ENCODE peak calls at places on chromosomes 3 and 15, in eight cellular contexts. C is MM.1S, P is OCI-LY7, J is transverse colon, A is testis, H is tibial artery, M is esophagus squamous epithelium, G is adipocyte. T is an unnamed sample.
A peak's percentile ranks its signal among the peaks of the same experiment; 100 is the strongest.

GRCh38 chr3:150479370-150479769 is 66.9 kb downstream of the SERP1 start:
- DNase-seq in C (no peak), P (no peak), J (no peak), A (no peak), H (no peak), M (no peak), G (no peak), T (no peak)

GRCh38 chr15:99706557-99707303 is 26.5 kb downstream of the LYSMD4 start:
- DNase-seq in C (no peak), P (no peak), J (no peak), A (no peak), H (no peak), M (no peak), G (peak; percentile 9), T (no peak)

GRCh38 chr3:68206524-68207117 is 552.2 kb upstream of the SUCLG2 start:
- DNase-seq in C (no peak), P (peak; percentile 26), J (no peak), A (peak; percentile 18), H (no peak), M (no peak), G (no peak), T (no peak)

GRCh38 chr3:71779674-71780377 is 5.1 kb downstream of the PROK2 start:
- DNase-seq in C (no peak), P (no peak), J (no peak), A (no peak), H (no peak), M (no peak), G (no peak), T (no peak)

GRCh38 chr3:71006810-71007785 is 576.4 kb downstream of the FOXP1 start:
- DNase-seq in C (peak; percentile 74), P (peak; percentile 74), J (no peak), A (no peak), H (no peak), M (no peak), G (peak; percentile 58), T (no peak)

GRCh38 chr15:73989001-73989798 is 2.9 kb downstream of the STOML1 start:
- DNase-seq in C (no peak), P (no peak), J (no peak), A (no peak), H (no peak), M (no peak), G (peak; percentile 83), T (peak; percentile 40)

GRCh38 chr3:183218826-183219225 is 34.2 kb upstream of the B3GNT5 start:
- DNase-seq in C (no peak), P (no peak), J (no peak), A (no peak), H (no peak), M (no peak), G (no peak), T (no peak)

GRCh38 chr3:183210862-183211341 is 42.2 kb upstream of the B3GNT5 start:
- DNase-seq in C (no peak), P (no peak), J (no peak), A (no peak), H (no peak), M (no peak), G (no peak), T (no peak)

GRCh38 chr3:128319741-128320141 is 146.9 kb downstream of the DNAJB8 start:
- DNase-seq in C (no peak), P (no peak), J (no peak), A (peak; percentile 5), H (no peak), M (no peak), G (no peak), T (no peak)

GRCh38 chr3:188946837-188947236 is 224.9 kb upstream of the TPRG1 start:
- DNase-seq in C (no peak), P (no peak), J (no peak), A (no peak), H (no peak), M (no peak), G (no peak), T (no peak)

GRCh38 chr3:99509224-99509623 is 129.2 kb upstream of the COL8A1 start:
- DNase-seq in C (no peak), P (no peak), J (no peak), A (peak; percentile 46), H (no peak), M (no peak), G (peak; percentile 75), T (peak; percentile 74)

GRCh38 chr3:61158152-61158551 is 93.1 kb downstream of the FHIT start:
- DNase-seq in C (no peak), P (no peak), J (no peak), A (no peak), H (no peak), M (no peak), G (no peak), T (no peak)

GRCh38 chr3:169772951-169773816 is at the start of gene MYNN:
- DNase-seq in C (peak; percentile 95), P (peak; percentile 93), J (peak; percentile 95), A (peak; percentile 96), H (peak; percentile 92), M (peak; percentile 73), G (peak; percentile 96), T (peak; percentile 92)

GRCh38 chr3:169772530-169772950 is 656 bp upstream of the MYNN start:
- DNase-seq in C (peak; percentile 87), P (peak; percentile 82), J (peak; percentile 78), A (peak; percentile 81), H (peak; percentile 65), M (no peak), G (peak; percentile 84), T (peak; percentile 72)

GRCh38 chr3:169765281-169765624 is 393 bp upstream of the TERC start:
- DNase-seq in C (no peak), P (no peak), J (no peak), A (no peak), H (no peak), M (no peak), G (no peak), T (no peak)

GRCh38 chr3:169771651-169772529 is 1.3 kb upstream of the MYNN start:
- DNase-seq in C (peak; percentile 92), P (peak; percentile 85), J (peak; percentile 48), A (peak; percentile 52), H (peak; percentile 47), M (no peak), G (peak; percentile 88), T (peak; percentile 59)

DNA sequence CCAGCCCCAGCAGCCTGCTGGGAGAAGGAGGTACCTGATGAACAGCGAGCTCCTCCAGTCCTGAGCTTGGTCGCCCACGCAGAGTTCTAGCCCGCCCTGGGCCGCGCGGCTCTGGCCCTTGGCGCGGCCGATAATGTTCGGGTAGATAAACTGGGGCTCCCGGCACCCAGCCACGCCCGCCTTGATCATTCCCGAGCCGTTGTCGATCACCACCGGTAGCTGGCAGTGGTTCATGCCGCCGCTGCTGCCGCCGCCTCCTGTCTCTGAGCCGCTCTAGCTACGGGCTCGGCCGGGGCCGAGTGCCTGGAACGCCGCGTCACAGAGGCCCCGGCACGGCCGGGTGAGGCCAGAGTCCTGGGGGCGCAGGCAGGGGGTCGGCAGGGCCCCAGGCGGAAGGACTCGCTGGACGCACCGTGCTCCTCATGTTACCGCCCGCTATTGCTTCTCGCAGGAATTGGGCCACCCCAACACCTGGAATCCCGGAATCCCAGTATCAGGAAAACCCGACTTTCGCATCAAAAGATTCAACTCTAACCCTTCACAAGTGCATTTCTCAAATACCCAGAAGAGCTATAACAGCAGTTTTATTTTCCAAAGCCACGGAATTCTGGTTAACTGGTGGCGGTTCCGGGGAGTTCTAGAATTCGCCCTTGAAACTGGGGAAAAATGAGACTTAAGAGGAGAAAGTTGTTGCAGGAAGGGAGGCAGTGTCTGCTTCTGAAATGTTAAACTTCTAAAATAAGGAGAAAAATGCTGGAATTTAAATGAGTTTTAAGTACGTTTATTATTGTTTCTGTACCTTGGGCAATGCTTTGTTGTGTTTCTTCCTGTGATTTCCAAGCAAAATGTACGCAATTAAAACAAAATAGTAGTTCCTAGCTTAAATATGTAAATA is at the start of gene ACTRT3:
- DNase-seq in C (peak; percentile 75), P (peak; percentile 83), J (peak; percentile 77), A (peak; percentile 75), H (peak; percentile 51), M (peak; percentile 15), G (peak; percentile 79), T (peak; percentile 77)
- H3K4me3 ChIP-seq in C (peak within 1 kb of the TSS; percentile 62), P (peak within 1 kb of the TSS; percentile 73), J (peak within 1 kb of the TSS; percentile 75), A (peak within 1 kb of the TSS; percentile 86), H (peak within 1 kb of the TSS; percentile 85), M (peak within 1 kb of the TSS; percentile 87), G (peak within 1 kb of the TSS; percentile 90), T (peak within 1 kb of the TSS; percentile 52)

GRCh38 chr15:72532991-72533601 is 59.0 kb downstream of the ARIH1 start:
- DNase-seq in C (no peak), P (peak; percentile 14), J (no peak), A (no peak), H (no peak), M (no peak), G (no peak), T (no peak)

GRCh38 chr15:72538931-72539330 is 64.8 kb downstream of the ARIH1 start:
- DNase-seq in C (no peak), P (no peak), J (no peak), A (no peak), H (no peak), M (no peak), G (no peak), T (no peak)

GRCh38 chr15:72534522-72534921 is 60.4 kb downstream of the ARIH1 start:
- DNase-seq in C (no peak), P (no peak), J (no peak), A (no peak), H (no peak), M (no peak), G (no peak), T (no peak)

GRCh38 chr15:72535911-72536310 is 61.8 kb downstream of the ARIH1 start:
- DNase-seq in C (no peak), P (no peak), J (no peak), A (no peak), H (no peak), M (no peak), G (no peak), T (no peak)

GRCh38 chr15:72536506-72536905 is 62.4 kb downstream of the ARIH1 start:
- DNase-seq in C (no peak), P (no peak), J (no peak), A (no peak), H (no peak), M (no peak), G (no peak), T (no peak)
- H3K9me3 ChIP-seq in C (no peaks in the 10 kb centered on the region), P (peaks cover 9% of the 10 kb centered on the region), J (peaks cover 14% of the 10 kb centered on the region), A (no peaks in the 10 kb centered on the region), H (peaks cover 4% of the 10 kb centered on the region), M (peaks cover 9% of the 10 kb centered on the region), G (peaks cover 12% of the 10 kb centered on the region), T (peaks cover 6% of the 10 kb centered on the region)

DNA sequence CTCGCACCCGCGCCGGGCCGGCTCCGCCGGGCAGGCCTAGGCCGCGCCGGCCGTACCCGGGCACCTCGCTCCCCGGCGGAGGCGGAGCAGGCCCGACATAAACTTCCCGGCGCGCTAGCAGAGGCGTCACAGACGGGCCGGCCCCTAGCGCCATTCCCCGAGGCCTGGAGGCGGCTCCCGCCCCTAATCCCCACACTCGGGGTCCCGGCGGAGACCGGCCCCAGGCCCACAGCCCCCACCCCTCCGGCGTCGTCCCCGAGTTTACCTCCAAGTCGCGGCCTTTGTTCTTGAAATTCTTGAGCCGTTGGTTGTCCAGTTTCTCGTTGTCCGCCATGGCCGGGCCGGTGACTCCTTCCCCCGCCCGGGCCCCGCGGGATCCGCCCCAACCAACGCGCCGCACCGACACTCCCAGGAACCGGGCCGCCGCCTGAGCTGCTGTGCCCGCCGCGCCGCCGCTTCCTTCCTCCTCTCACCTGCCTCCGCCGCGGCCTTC is 376 bp downstream of the KPNA4 start:
- DNase-seq in C (peak; percentile 75), P (peak; percentile 74), J (peak; percentile 76), A (peak; percentile 64), H (peak; percentile 73), M (no peak), G (peak; percentile 87), T (peak; percentile 74)
- H3K36me3 ChIP-seq in C (no peaks in the 10 kb centered on the region), P (peaks cover 36% of the 10 kb centered on the region), J (no peaks in the 10 kb centered on the region), A (no peaks in the 10 kb centered on the region), H (no peaks in the 10 kb centered on the region), M (no peaks in the 10 kb centered on the region), G (peaks cover 8% of the 10 kb centered on the region), T (peaks cover 24% of the 10 kb centered on the region)

GRCh38 chr15:41495736-41496599 is 2.3 kb downstream of the ITPKA start:
- DNase-seq in C (no peak), P (no peak), J (peak; percentile 82), A (no peak), H (no peak), M (no peak), G (no peak), T (no peak)
- H3K4me3 ChIP-seq in C (no peak overlapping the region), P (no peak overlapping the region), J (peak overlapping the region; percentile 63), A (peak overlapping the region; percentile 43), H (peak overlapping the region; percentile 5), M (peak overlapping the region; percentile 81), G (no peak overlapping the region), T (no peak overlapping the region)